ENCODE peak calls at places on chromosomes 11 and 22, in nine cellular contexts. W, J, X, E, Z, H, K, R and B are unnamed samples.

GRCh38 chr11:46987183-46987582 is 50.6 kb downstream of the CSTPP1 start:
- DNase-seq in W (no peak), H (no peak), X (no peak), R (no peak), J (no peak), K (no peak), E (no peak), Z (no peak), B (no peak)

GRCh38 chr11:111359223-111360149 is 19.6 kb downstream of the POU2AF1 start:
- DNase-seq in K (no peak), E (no peak), W (no peak), J (no peak), H (no peak), R (no peak), Z (no peak), X (no peak), B (peak)

GRCh38 chr11:57764972-57765371 is 3.4 kb downstream of the CTNND1 start:
- DNase-seq in Z (no peak), H (no peak), W (no peak), E (no peak), R (no peak), X (no peak), J (no peak), K (no peak), B (no peak)

GRCh38 chr11:44979536-44980399 is 29.1 kb upstream of the TP53I11 start:
- DNase-seq in H (no peak), R (no peak), X (no peak), K (no peak), W (peak), E (peak), Z (no peak), J (no peak), B (peak)

GRCh38 chr22:18065256-18065655 is 12.5 kb upstream of the PEX26 start:
- DNase-seq in R (no peak), H (peak), Z (no peak), W (no peak), J (no peak), X (no peak), K (peak), E (no peak), B (no peak)

GRCh38 chr11:134522782-134523570 is 110.9 kb upstream of the B3GAT1 start:
- DNase-seq in Z (no peak), R (no peak), X (no peak), E (no peak), W (no peak), H (no peak), J (no peak), K (no peak), B (no peak)

GRCh38 chr11:28849053-28849452 is 740.9 kb downstream of the METTL15 start:
- DNase-seq in X (no peak), K (no peak), R (no peak), Z (no peak), W (no peak), E (no peak), J (no peak), H (no peak), B (no peak)

GRCh38 chr22:39184586-39185577 is 32.4 kb upstream of the CBX7 start:
- DNase-seq in W (no peak), H (no peak), J (no peak), Z (no peak), R (no peak), X (no peak), E (no peak), K (peak), B (no peak)

GRCh38 chr22:37431811-37432707 is 4.8 kb upstream of the ELFN2 start:
- DNase-seq in K (peak), Z (peak), R (no peak), X (no peak), H (peak), J (peak), W (no peak), E (peak), B (peak)

GRCh38 chr22:19825904-19826618 is 28.6 kb downstream of the GNB1L start:
- DNase-seq in K (no peak), Z (no peak), W (no peak), R (no peak), X (no peak), J (no peak), H (no peak), E (no peak), B (no peak)

GRCh38 chr22:42699281-42699681 is 21.4 kb downstream of the A4GALT start:
- DNase-seq in R (no peak), Z (no peak), H (no peak), X (no peak), W (no peak), K (no peak), J (no peak), E (no peak), B (no peak)

GRCh38 chr22:20206709-20207215 is 55.9 kb upstream of the CCDC188 start:
- DNase-seq in H (peak), W (no peak), Z (no peak), R (no peak), E (no peak), X (peak), K (peak), J (peak), B (no peak)

GRCh38 chr11:11626128-11626527 is 4.3 kb upstream of the GALNT18 start:
- DNase-seq in W (no peak), K (no peak), J (no peak), R (no peak), H (no peak), E (no peak), X (no peak), Z (no peak), B (no peak)

GRCh38 chr11:27718346-27718852 is 18.1 kb upstream of the BDNF start:
- DNase-seq in E (peak), R (no peak), J (peak), W (peak), K (peak), X (no peak), H (peak), Z (no peak), B (no peak)

GRCh38 chr22:38230108-38230825 is 28.5 kb downstream of the MAFF start:
- DNase-seq in Z (no peak), J (no peak), R (no peak), H (peak), X (no peak), W (peak), K (no peak), E (no peak), B (no peak)

GRCh38 chr11:96426356-96427103 is 36.7 kb downstream of the JRKL start:
- DNase-seq in J (peak), E (peak), W (no peak), H (peak), Z (peak), X (no peak), K (peak), R (no peak), B (peak)

GRCh38 chr11:83008581-83008923 is 63.1 kb downstream of the RAB30 start:
- DNase-seq in Z (no peak), K (peak), J (peak), W (no peak), R (no peak), X (no peak), E (peak), H (peak), B (no peak)

GRCh38 chr11:128066429-128066828 is 520.9 kb downstream of the ETS1 start:
- DNase-seq in E (no peak), K (no peak), Z (no peak), J (no peak), W (no peak), R (no peak), X (no peak), H (no peak), B (no peak)

GRCh38 chr22:35057155-35057554 is 8.8 kb upstream of the ISX start:
- DNase-seq in J (no peak), X (no peak), Z (no peak), H (no peak), W (no peak), K (no peak), R (no peak), E (no peak), B (no peak)

GRCh38 chr11:44628730-44629361 is 63.4 kb downstream of the CD82 start:
- DNase-seq in H (no peak), R (peak), K (no peak), Z (no peak), E (no peak), J (no peak), X (no peak), W (no peak), B (no peak)

GRCh38 chr11:78647986-78648875 is 73.6 kb upstream of the NARS2 start:
- DNase-seq in J (no peak), W (no peak), X (no peak), H (no peak), K (no peak), E (no peak), R (peak), Z (no peak), B (no peak)

GRCh38 chr11:134846776-134847722 is 435.0 kb upstream of the B3GAT1 start:
- DNase-seq in J (no peak), Z (no peak), H (no peak), K (no peak), W (no peak), X (no peak), R (peak), E (no peak), B (no peak)

GRCh38 chr11:10858505-10859360 is 880 bp upstream of the ZBED5 start:
- DNase-seq in K (no peak), X (peak), R (peak), H (peak), W (peak), E (no peak), Z (peak), J (peak), B (peak)

GRCh38 chr22:29780781-29781676 is 13.9 kb downstream of the UQCR10 start:
- DNase-seq in E (peak), W (no peak), J (peak), Z (no peak), K (peak), H (peak), R (no peak), X (no peak), B (no peak)

GRCh38 chr22:24414984-24415945 is 12.1 kb upstream of the ADORA2A start:
- DNase-seq in E (no peak), W (no peak), R (no peak), H (no peak), J (no peak), X (no peak), Z (no peak), K (no peak), B (no peak)

GRCh38 chr22:20602589-20603164 is 95.3 kb downstream of the MED15 start:
- DNase-seq in R (no peak), X (no peak), Z (no peak), J (no peak), W (no peak), K (no peak), E (no peak), H (no peak), B (no peak)

GRCh38 chr11:86091566-86091965 is 22.7 kb upstream of the PICALM start:
- DNase-seq in H (no peak), X (no peak), W (no peak), J (no peak), Z (no peak), E (peak), R (no peak), K (peak), B (no peak)

GRCh38 chr11:44226945-44227344 is 83.0 kb downstream of the ALX4 start:
- DNase-seq in K (no peak), J (no peak), Z (no peak), H (no peak), X (no peak), E (no peak), R (no peak), W (no peak), B (peak)

GRCh38 chr22:43789452-43789851 is 22.7 kb downstream of the EFCAB6 start:
- DNase-seq in Z (no peak), E (peak), H (peak), R (peak), J (peak), X (no peak), K (peak), W (no peak), B (peak)

GRCh38 chr11:96015911-96016565 is 92.1 kb upstream of the MTMR2 start:
- DNase-seq in R (no peak), K (no peak), X (no peak), H (no peak), E (no peak), W (no peak), Z (no peak), J (no peak), B (no peak)

GRCh38 chr11:77082838-77083552 is 16.2 kb downstream of the CAPN5 start:
- DNase-seq in K (no peak), W (no peak), X (peak), H (no peak), R (peak), Z (no peak), E (no peak), J (no peak), B (no peak)

GRCh38 chr22:25739659-25740344 is 2.2 kb upstream of the MYO18B start:
- DNase-seq in R (no peak), K (no peak), Z (no peak), W (no peak), E (no peak), J (no peak), X (no peak), H (no peak), B (no peak)

GRCh38 chr11:17013548-17014320 is 480 bp downstream of the PLEKHA7 start:
- DNase-seq in R (no peak), J (no peak), E (peak), H (no peak), X (peak), W (peak), Z (no peak), K (no peak), B (no peak)